ENCODE peak calls at places on chromosomes 3 and 15, in five cellular contexts. J is HepG2, W is upper lobe of left lung, U is K562, N is GM12878. B is an unnamed sample.

GRCh38 chr15:68209272-68209671 is 4.1 kb upstream of the CALML4 start:
- ATAC-seq in W (no peak), N (no peak), J (no peak), U (no peak), B (no peak)

GRCh38 chr3:151316267-151316991 is at the start of gene GPR87:
- ATAC-seq in J (no peak), U (no peak), W (no peak), N (peak; percentile 84), B (no peak)

GRCh38 chr3:151268267-151269235 is 9.8 kb downstream of the P2RY14 start:
- ATAC-seq in J (no peak), W (no peak), U (no peak), N (peak; percentile 37), B (no peak)

GRCh38 chr15:90212221-90213079 is 11.3 kb downstream of the SEMA4B start:
- ATAC-seq in U (no peak), N (no peak), J (no peak), W (no peak), B (no peak)

GRCh38 chr15:31364301-31365031 is 37.8 kb downstream of the KLF13 start:
- ATAC-seq in U (peak; percentile 7), N (no peak), W (no peak), J (no peak), B (no peak)

GRCh38 chr3:55077726-55078125 is 149.9 kb upstream of the LRTM1 start:
- ATAC-seq in W (no peak), U (no peak), N (no peak), J (no peak), B (no peak)

GRCh38 chr15:62962101-62962995 is 80.2 kb upstream of the TPM1 start:
- ATAC-seq in U (no peak), N (no peak), W (no peak), J (no peak), B (no peak)

GRCh38 chr15:68552344-68552743 is 26.4 kb upstream of the CORO2B start:
- ATAC-seq in N (no peak), U (no peak), W (no peak), J (no peak), B (no peak)

GRCh38 chr3:128145279-128145678 is 8.0 kb upstream of the EEFSEC start:
- ATAC-seq in J (no peak), N (peak; percentile 36), W (peak; percentile 83), U (peak; percentile 87), B (peak; percentile 40)

GRCh38 chr3:189262746-189263145 is 91.0 kb downstream of the TPRG1 start:
- ATAC-seq in U (no peak), W (no peak), J (no peak), N (peak; percentile 42), B (no peak)

GRCh38 chr3:130826516-130826915 is 67.4 kb upstream of the ATP2C1 start:
- ATAC-seq in U (peak; percentile 49), W (no peak), J (no peak), N (no peak), B (no peak)

GRCh38 chr3:142853270-142854163 is 35.4 kb downstream of the PCOLCE2 start:
- ATAC-seq in J (peak; percentile 75), N (no peak), U (no peak), W (no peak), B (no peak)

GRCh38 chr3:71776543-71776942 is 8.4 kb downstream of the PROK2 start:
- ATAC-seq in J (no peak), U (no peak), W (no peak), N (no peak), B (no peak)
- H3K27me3 ChIP-seq in J (peaks cover 15% of the 10 kb centered on the region), U (no peaks in the 10 kb centered on the region), W (no peaks in the 10 kb centered on the region), N (peaks cover 2% of the 10 kb centered on the region), B (peaks cover 72% of the 10 kb centered on the region)

DNA sequence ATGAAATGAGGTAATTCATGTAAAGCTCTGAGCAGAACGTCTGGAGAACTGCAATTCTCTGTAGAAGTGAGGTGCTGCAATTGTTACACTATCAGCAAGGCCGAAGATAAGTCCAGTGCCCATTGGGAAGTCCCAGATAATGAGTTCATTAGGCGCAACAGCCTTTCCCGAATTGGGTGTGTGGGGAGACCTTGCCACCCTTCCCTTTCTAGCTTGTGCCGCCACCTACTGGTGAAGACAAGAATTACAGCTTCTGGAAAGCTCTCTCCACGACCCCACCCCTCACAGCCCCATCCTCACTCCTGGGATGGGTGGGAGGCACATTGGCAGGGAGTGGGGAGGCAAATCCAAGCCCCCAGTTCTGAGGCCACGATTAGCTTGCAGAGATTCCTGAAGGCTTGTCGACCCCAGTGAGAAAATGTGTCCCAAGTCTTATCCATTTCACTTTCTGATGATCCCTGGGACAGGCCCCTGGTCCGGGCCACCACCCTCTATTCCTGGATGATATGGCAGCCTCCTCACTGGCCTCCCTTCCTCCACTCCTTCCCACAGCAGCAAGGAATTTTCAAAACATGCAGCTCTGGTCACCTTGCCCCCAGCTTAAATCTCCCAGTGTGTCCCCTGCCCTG is 36.4 kb downstream of the FAM3D start:
- ATAC-seq in W (peak; percentile 84), J (peak; percentile 79), N (peak; percentile 87), U (peak; percentile 90), B (peak; percentile 62)
- TF ChIP-seq CTCF in W (peak; percentile 91), J (peak; percentile 93), N (peak; percentile 89), U (peak; percentile 69), B (no peak)

GRCh38 chr3:18366258-18366657 is 58.9 kb downstream of the SATB1 start:
- ATAC-seq in J (no peak), U (no peak), W (no peak), N (no peak), B (no peak)
- TF ChIP-seq EP300 in J (no peak), U (no peak), W (no peak), N (no peak), B (no peak)

GRCh38 chr15:70580286-70580685 is 183.1 kb downstream of the UACA start:
- ATAC-seq in U (no peak), J (no peak), W (no peak), N (no peak), B (no peak)
- H3K27me3 ChIP-seq in U (peaks cover 3% of the 10 kb centered on the region), J (peaks cover 3% of the 10 kb centered on the region), W (no peaks in the 10 kb centered on the region), N (no peaks in the 10 kb centered on the region), B (peaks cover 12% of the 10 kb centered on the region)